ENCODE peak calls at places on chromosome 4, in ten cellular contexts. V, M, E, R, A, K, B, U, P and T are unnamed samples.

GRCh38 chr4:100913685-100914084 is 395.9 kb upstream of the EMCN start:
- DNase-seq in V (no peak), M (no peak), E (no peak), R (no peak), A (no peak), K (no peak), B (no peak), U (no peak), P (no peak), T (no peak)

GRCh38 chr4:142850478-142850877 is 4.4 kb upstream of the INPP4B start:
- DNase-seq in V (no peak), M (no peak), E (peak; percentile 11), R (no peak), A (peak; percentile 6), K (no peak), B (no peak), U (peak; percentile 12), P (no peak), T (no peak)

GRCh38 chr4:75028196-75028854 is 95.4 kb downstream of the PARM1 start:
- DNase-seq in V (peak; percentile 51), M (no peak), E (no peak), R (no peak), A (no peak), K (no peak), B (no peak), U (no peak), P (no peak), T (no peak)

GRCh38 chr4:5865896-5866599 is 26.8 kb downstream of the CRMP1 start:
- DNase-seq in V (no peak), M (no peak), E (no peak), R (no peak), A (no peak), K (no peak), B (no peak), U (no peak), P (no peak), T (no peak)

GRCh38 chr4:81164623-81165416 is 50.2 kb downstream of the PRKG2 start:
- DNase-seq in V (no peak), M (no peak), E (no peak), R (no peak), A (no peak), K (no peak), B (no peak), U (no peak), P (no peak), T (no peak)

GRCh38 chr4:56976283-56976877 is 1.0 kb downstream of the NOA1 start:
- DNase-seq in V (no peak), M (no peak), E (no peak), R (peak; percentile 25), A (no peak), K (no peak), B (peak; percentile 51), U (peak; percentile 24), P (no peak), T (no peak)

GRCh38 chr4:64682481-64682880 is 273.2 kb upstream of the TECRL start:
- DNase-seq in V (no peak), M (no peak), E (no peak), R (no peak), A (no peak), K (no peak), B (no peak), U (no peak), P (no peak), T (no peak)

GRCh38 chr4:20512053-20512810 is 188.0 kb upstream of the PACRGL start:
- DNase-seq in V (no peak), M (no peak), E (no peak), R (peak; percentile 95), A (no peak), K (no peak), B (no peak), U (no peak), P (no peak), T (no peak)

GRCh38 chr4:186104114-186104894 is at the start of gene FAM149A:
- DNase-seq in V (peak; percentile 86), M (no peak), E (peak; percentile 19), R (no peak), A (peak; percentile 86), K (peak; percentile 38), B (peak; percentile 55), U (peak; percentile 37), P (no peak), T (peak; percentile 81)

GRCh38 chr4:53908661-53909078 is 155.7 kb downstream of the CHIC2 start:
- DNase-seq in V (no peak), M (no peak), E (peak; percentile 36), R (peak; percentile 87), A (peak; percentile 15), K (peak; percentile 40), B (no peak), U (peak; percentile 85), P (no peak), T (peak; percentile 72)

GRCh38 chr4:95505149-95505548 is 43.6 kb downstream of the UNC5C start:
- DNase-seq in V (no peak), M (no peak), E (no peak), R (peak; percentile 76), A (no peak), K (no peak), B (no peak), U (no peak), P (no peak), T (no peak)

GRCh38 chr4:11426003-11426402 is 2.7 kb downstream of the HS3ST1 start:
- DNase-seq in V (no peak), M (no peak), E (no peak), R (no peak), A (no peak), K (no peak), B (no peak), U (no peak), P (no peak), T (no peak)

GRCh38 chr4:11423465-11423864 is 5.2 kb downstream of the HS3ST1 start:
- DNase-seq in V (no peak), M (no peak), E (no peak), R (no peak), A (no peak), K (no peak), B (no peak), U (no peak), P (no peak), T (no peak)

GRCh38 chr4:11426716-11427115 is 2.0 kb downstream of the HS3ST1 start:
- DNase-seq in V (no peak), M (no peak), E (no peak), R (no peak), A (no peak), K (no peak), B (no peak), U (no peak), P (no peak), T (no peak)

GRCh38 chr4:11424000-11424399 is 4.7 kb downstream of the HS3ST1 start:
- DNase-seq in V (no peak), M (no peak), E (no peak), R (peak; percentile 38), A (peak; percentile 72), K (no peak), B (no peak), U (peak; percentile 78), P (no peak), T (no peak)

GRCh38 chr4:11424896-11425295 is 3.8 kb downstream of the HS3ST1 start:
- DNase-seq in V (no peak), M (no peak), E (no peak), R (no peak), A (no peak), K (no peak), B (no peak), U (no peak), P (no peak), T (no peak)
- H3K27me3 ChIP-seq in V (peaks cover 32% of the 10 kb centered on the region), M (no peaks in the 10 kb centered on the region), E (no peaks in the 10 kb centered on the region), R (peaks cover 13% of the 10 kb centered on the region), A (peaks cover 36% of the 10 kb centered on the region), K (no peaks in the 10 kb centered on the region), B (no peaks in the 10 kb centered on the region), U (peaks cover 38% of the 10 kb centered on the region), P (peaks cover 3% of the 10 kb centered on the region), T (peaks cover 23% of the 10 kb centered on the region)

GRCh38 chr4:7852568-7853185 is 87.0 kb downstream of the AFAP1 start:
- DNase-seq in V (no peak), M (peak; percentile 48), E (no peak), R (no peak), A (no peak), K (no peak), B (no peak), U (no peak), P (peak; percentile 60), T (peak; percentile 66)

GRCh38 chr4:7847206-7847605 is 92.5 kb downstream of the AFAP1 start:
- DNase-seq in V (no peak), M (no peak), E (no peak), R (no peak), A (no peak), K (no peak), B (no peak), U (no peak), P (no peak), T (peak; percentile 8)

GRCh38 chr4:7854211-7854610 is 85.5 kb downstream of the AFAP1 start:
- DNase-seq in V (no peak), M (no peak), E (no peak), R (no peak), A (no peak), K (no peak), B (no peak), U (no peak), P (no peak), T (peak; percentile 73)

GRCh38 chr4:7853271-7853670 is 86.4 kb downstream of the AFAP1 start:
- DNase-seq in V (no peak), M (no peak), E (no peak), R (no peak), A (no peak), K (no peak), B (no peak), U (no peak), P (no peak), T (peak; percentile 55)

DNA sequence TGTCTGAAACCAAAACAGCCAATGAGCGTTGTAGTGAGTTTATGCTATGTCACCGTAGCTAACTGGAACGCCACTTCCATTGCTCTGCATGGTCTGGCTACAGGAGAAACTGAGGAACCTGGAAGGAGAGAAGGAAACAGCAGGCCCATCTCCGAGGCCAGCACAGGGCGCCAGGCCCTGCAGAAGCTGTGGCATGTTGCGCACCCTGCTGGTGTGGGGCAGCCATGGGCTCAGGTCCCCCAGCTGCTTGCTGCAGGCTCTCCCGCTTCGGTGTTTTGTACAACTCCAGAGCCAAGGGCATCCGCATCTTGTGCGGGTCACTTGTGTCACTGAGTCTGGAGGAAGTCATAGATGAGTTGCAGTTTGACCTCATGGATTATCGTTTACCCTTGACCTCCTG is 89.2 kb downstream of the AFAP1 start:
- DNase-seq in V (no peak), M (no peak), E (no peak), R (no peak), A (peak; percentile 71), K (no peak), B (no peak), U (no peak), P (no peak), T (peak; percentile 48)
- H3K27me3 ChIP-seq in V (no peaks in the 10 kb centered on the region), M (no peaks in the 10 kb centered on the region), E (no peaks in the 10 kb centered on the region), R (no peaks in the 10 kb centered on the region), A (no peaks in the 10 kb centered on the region), K (no peaks in the 10 kb centered on the region), B (no peaks in the 10 kb centered on the region), U (no peaks in the 10 kb centered on the region), P (no peaks in the 10 kb centered on the region), T (no peaks in the 10 kb centered on the region)

GRCh38 chr4:41361831-41362646 is 105.3 kb downstream of the UCHL1 start:
- DNase-seq in V (no peak), M (no peak), E (peak; percentile 23), R (peak; percentile 47), A (peak; percentile 15), K (no peak), B (no peak), U (no peak), P (no peak), T (no peak)
- H3K27me3 ChIP-seq in V (no peaks in the 10 kb centered on the region), M (no peaks in the 10 kb centered on the region), E (no peaks in the 10 kb centered on the region), R (peaks cover 11% of the 10 kb centered on the region), A (peaks cover 70% of the 10 kb centered on the region), K (no peaks in the 10 kb centered on the region), B (no peaks in the 10 kb centered on the region), U (peaks cover 96% of the 10 kb centered on the region), P (no peaks in the 10 kb centered on the region), T (no peaks in the 10 kb centered on the region)

GRCh38 chr4:128176643-128177042 is 111.0 kb downstream of the PGRMC2 start:
- DNase-seq in V (no peak), M (no peak), E (no peak), R (no peak), A (no peak), K (no peak), B (no peak), U (no peak), P (no peak), T (no peak)
- H3K27me3 ChIP-seq in V (no peaks in the 10 kb centered on the region), M (no peaks in the 10 kb centered on the region), E (no peaks in the 10 kb centered on the region), R (no peaks in the 10 kb centered on the region), A (no peaks in the 10 kb centered on the region), K (no peaks in the 10 kb centered on the region), B (no peaks in the 10 kb centered on the region), U (no peaks in the 10 kb centered on the region), P (no peaks in the 10 kb centered on the region), T (no peaks in the 10 kb centered on the region)